ENCODE peak calls at places on chromosomes 13 and 19, in nine cellular contexts. N is EH; X is progenitor cell of endocrine pancreas; A is ovary; F is H9; I is lower lobe of right lung; M is HL-60; Y is dorsolateral prefrontal cortex; D is stimulated activated CD8-positive, alpha-beta memory T cell treated with anti-CD3 and anti-CD28 coated beads, Interleukin-15, amount 100 ng/mL, for 24 hours. E is an unnamed sample.

GRCh38 chr19:18995804-18996241 is 37.5 kb downstream of the SUGP2 start:
- DNase-seq in A (peak; percentile 59), I (peak; percentile 60), D (no peak), X (no peak), Y (peak; percentile 45), M (peak; percentile 66), F (peak; percentile 88), N (peak; percentile 89), E (peak; percentile 94)

GRCh38 chr19:43723588-43723987 is 7.7 kb downstream of the IRGC start:
- DNase-seq in X (no peak), I (no peak), D (no peak), M (no peak), Y (no peak), A (no peak), F (no peak), N (no peak), E (no peak)

GRCh38 chr13:50592412-50593145 is 250.9 kb downstream of the DLEU7 start:
- DNase-seq in A (no peak), X (no peak), I (no peak), D (no peak), N (peak; percentile 88), F (no peak), M (no peak), Y (no peak), E (peak; percentile 77)

GRCh38 chr13:47066261-47066660 is 169.4 kb upstream of the HTR2A start:
- DNase-seq in D (no peak), F (no peak), N (no peak), A (no peak), X (no peak), I (no peak), Y (no peak), M (no peak), E (peak; percentile 43)

GRCh38 chr13:98368019-98368418 is 190.9 kb upstream of the RNF113B start:
- DNase-seq in Y (no peak), D (no peak), X (no peak), A (no peak), M (no peak), I (no peak), F (no peak), N (peak; percentile 59), E (peak; percentile 70)

GRCh38 chr13:83286737-83287136 is 595.5 kb downstream of the SLITRK1 start:
- DNase-seq in F (no peak), N (peak; percentile 63), M (no peak), A (no peak), Y (no peak), I (no peak), X (no peak), D (no peak), E (peak; percentile 13)

GRCh38 chr13:42924290-42924803 is 67.7 kb downstream of the EPSTI1 start:
- DNase-seq in Y (no peak), M (no peak), F (no peak), I (no peak), X (no peak), N (no peak), D (no peak), A (no peak), E (no peak)

GRCh38 chr13:73913043-73913740 is 221.0 kb downstream of the KLF12 start:
- DNase-seq in A (no peak), M (no peak), N (peak; percentile 79), F (no peak), X (no peak), Y (no peak), I (no peak), D (no peak), E (peak; percentile 69)

GRCh38 chr19:14536926-14537692 is 7.7 kb downstream of the TECR start:
- DNase-seq in M (no peak), I (peak; percentile 90), X (peak; percentile 59), A (peak; percentile 79), Y (no peak), D (no peak), F (peak; percentile 98), N (peak; percentile 52), E (peak; percentile 82)

GRCh38 chr19:11165486-11166030 is 10.0 kb upstream of the SPC24 start:
- DNase-seq in N (peak; percentile 74), A (no peak), I (no peak), Y (no peak), X (no peak), F (no peak), M (no peak), D (no peak), E (no peak)

GRCh38 chr19:12866416-12867119 is 14.7 kb downstream of the DNASE2 start:
- DNase-seq in F (peak; percentile 71), D (no peak), M (no peak), Y (no peak), N (no peak), X (no peak), I (no peak), A (no peak), E (no peak)

GRCh38 chr13:49300716-49301589 is 53.2 kb downstream of the CDADC1 start:
- DNase-seq in Y (no peak), F (peak; percentile 76), X (peak; percentile 41), I (peak; percentile 57), D (peak; percentile 14), A (peak; percentile 54), M (peak; percentile 83), N (peak; percentile 76), E (peak; percentile 85)

GRCh38 chr13:89287381-89287780 is 1616.2 kb downstream of the SLITRK5 start:
- DNase-seq in D (no peak), M (no peak), X (no peak), F (no peak), I (no peak), Y (no peak), A (no peak), N (no peak), E (no peak)

GRCh38 chr13:21944610-21945009 is 273.7 kb downstream of the FGF9 start:
- DNase-seq in I (no peak), N (no peak), D (no peak), M (no peak), X (no peak), A (no peak), Y (no peak), F (no peak), E (no peak)

GRCh38 chr19:40223135-40223822 is 3.2 kb downstream of the CCNP start:
- DNase-seq in A (no peak), Y (no peak), N (no peak), F (peak; percentile 98), I (no peak), M (no peak), X (peak; percentile 53), D (no peak), E (no peak)

GRCh38 chr19:47302249-47302648 is 7.4 kb upstream of the C5AR1 start:
- DNase-seq in Y (no peak), M (peak; percentile 37), F (no peak), X (no peak), D (no peak), I (no peak), A (no peak), N (no peak), E (no peak)

GRCh38 chr13:40706439-40706838 is 40.0 kb upstream of the FOXO1 start:
- DNase-seq in N (no peak), A (no peak), F (no peak), Y (no peak), X (no peak), M (no peak), D (no peak), I (no peak), E (no peak)

GRCh38 chr13:95296326-95296939 is 4.8 kb downstream of the ABCC4 start:
- DNase-seq in M (peak; percentile 36), X (peak; percentile 33), D (no peak), A (no peak), N (peak; percentile 25), Y (no peak), I (peak; percentile 51), F (peak; percentile 74), E (no peak)

GRCh38 chr19:38675611-38676010 is 28.2 kb downstream of the ACTN4 start:
- DNase-seq in A (no peak), I (no peak), Y (no peak), F (no peak), D (no peak), M (peak; percentile 50), N (no peak), X (no peak), E (no peak)

GRCh38 chr19:29735821-29736220 is 20.8 kb upstream of the C19orf12 start:
- DNase-seq in I (no peak), A (no peak), D (no peak), Y (no peak), F (no peak), X (no peak), N (no peak), M (no peak), E (no peak)

GRCh38 chr19:29819986-29820385 is 8.2 kb downstream of the CCNE1 start:
- DNase-seq in M (no peak), A (no peak), Y (no peak), D (no peak), F (no peak), I (peak; percentile 14), X (no peak), N (no peak), E (no peak)

GRCh38 chr13:32214073-32214472 is 101.1 kb downstream of the ZAR1L start:
- DNase-seq in X (no peak), D (no peak), A (no peak), I (no peak), M (no peak), Y (no peak), N (no peak), F (no peak), E (no peak)

GRCh38 chr19:38640368-38640767 is 7.1 kb upstream of the ACTN4 start:
- DNase-seq in N (no peak), A (no peak), X (no peak), Y (no peak), M (no peak), I (no peak), F (no peak), D (no peak), E (no peak)

GRCh38 chr13:28716511-28716910 is 2.3 kb downstream of the SLC46A3 start:
- DNase-seq in F (no peak), N (peak; percentile 93), A (peak; percentile 26), M (no peak), X (no peak), I (no peak), D (no peak), Y (no peak), E (peak; percentile 52)

GRCh38 chr13:27599845-27600553 is 20.3 kb downstream of the LNX2 start:
- DNase-seq in D (no peak), I (no peak), M (no peak), N (peak; percentile 87), Y (no peak), A (no peak), F (no peak), X (no peak), E (peak; percentile 84)

GRCh38 chr19:46049597-46049996 is 8.8 kb upstream of the IGFL4 start:
- DNase-seq in X (no peak), I (no peak), N (no peak), A (no peak), Y (no peak), D (no peak), M (no peak), F (peak; percentile 87), E (no peak)

GRCh38 chr13:110216403-110217041 is 90.4 kb downstream of the COL4A1 start:
- DNase-seq in D (no peak), A (no peak), X (no peak), F (no peak), I (no peak), M (no peak), N (peak; percentile 87), Y (no peak), E (peak; percentile 93)

GRCh38 chr19:55460670-55461258 is 678 bp downstream of the ISOC2 start:
- DNase-seq in X (peak; percentile 59), N (peak; percentile 82), F (peak; percentile 95), D (no peak), I (peak; percentile 70), M (peak; percentile 64), A (peak; percentile 90), Y (no peak), E (peak; percentile 86)

E was measured in choroid plexus epithelial cell.